ENCODE peak calls at places on chromosomes 6 and 20, in six cellular contexts. One of them, this sample, is unnamed.
A peak's percentile ranks its signal among the peaks of the same experiment; 100 is the strongest.

GRCh38 chr20:51738877-51739447 is 29.2 kb downstream of the ATP9A start:
- DNase-seq in sigmoid colon: no peak
- DNase-seq in HCT116: peak; percentile 80
- DNase-seq in vagina: no peak
- DNase-seq in spleen: no peak
- DNase-seq in endothelial cell of umbilical vein: no peak
- DNase-seq in this sample: no peak

GRCh38 chr6:63476302-63476701 is 96.0 kb upstream of the LOC128125822 start:
- DNase-seq in spleen: no peak
- DNase-seq in endothelial cell of umbilical vein: no peak
- DNase-seq in HCT116: no peak
- DNase-seq in vagina: no peak
- DNase-seq in sigmoid colon: no peak
- DNase-seq in this sample: no peak

GRCh38 chr6:81340946-81341345 is 411.5 kb downstream of the TENT5A start:
- DNase-seq in endothelial cell of umbilical vein: no peak
- DNase-seq in sigmoid colon: no peak
- DNase-seq in spleen: no peak
- DNase-seq in vagina: no peak
- DNase-seq in HCT116: no peak
- DNase-seq in this sample: no peak

GRCh38 chr20:47559141-47559540 is 57.5 kb downstream of the NCOA3 start:
- DNase-seq in endothelial cell of umbilical vein: no peak
- DNase-seq in sigmoid colon: no peak
- DNase-seq in HCT116: no peak
- DNase-seq in spleen: no peak
- DNase-seq in vagina: no peak
- DNase-seq in this sample: no peak

GRCh38 chr6:149046822-149047246 is 270.7 kb upstream of the TAB2 start:
- DNase-seq in vagina: no peak
- DNase-seq in spleen: no peak
- DNase-seq in sigmoid colon: no peak
- DNase-seq in endothelial cell of umbilical vein: no peak
- DNase-seq in HCT116: no peak
- DNase-seq in this sample: no peak

GRCh38 chr6:123007885-123008284 is 11.8 kb downstream of the CLVS2 start:
- DNase-seq in spleen: no peak
- DNase-seq in HCT116: no peak
- DNase-seq in endothelial cell of umbilical vein: no peak
- DNase-seq in sigmoid colon: no peak
- DNase-seq in vagina: no peak
- DNase-seq in this sample: no peak

GRCh38 chr6:137495652-137496391 is 1.6 kb upstream of the OLIG3 start:
- DNase-seq in endothelial cell of umbilical vein: no peak
- DNase-seq in vagina: no peak
- DNase-seq in HCT116: no peak
- DNase-seq in sigmoid colon: no peak
- DNase-seq in spleen: no peak
- DNase-seq in this sample: no peak

GRCh38 chr6:76852776-76853175 is 610.5 kb downstream of the HTR1B start:
- DNase-seq in HCT116: no peak
- DNase-seq in spleen: no peak
- DNase-seq in sigmoid colon: no peak
- DNase-seq in vagina: no peak
- DNase-seq in endothelial cell of umbilical vein: peak; percentile 35
- DNase-seq in this sample: no peak

GRCh38 chr20:34334654-34335407 is 28.2 kb upstream of the ITCH start:
- DNase-seq in sigmoid colon: peak; percentile 75
- DNase-seq in HCT116: no peak
- DNase-seq in endothelial cell of umbilical vein: peak; percentile 52
- DNase-seq in vagina: no peak
- DNase-seq in spleen: no peak
- DNase-seq in this sample: no peak

GRCh38 chr6:13355043-13355945 is 27.0 kb upstream of the TBC1D7 start:
- DNase-seq in endothelial cell of umbilical vein: peak; percentile 69
- DNase-seq in HCT116: peak; percentile 35
- DNase-seq in sigmoid colon: no peak
- DNase-seq in spleen: no peak
- DNase-seq in vagina: no peak
- DNase-seq in this sample: no peak

GRCh38 chr6:55528624-55529023 is 50.4 kb downstream of the HMGCLL1 start:
- DNase-seq in sigmoid colon: no peak
- DNase-seq in endothelial cell of umbilical vein: peak; percentile 80
- DNase-seq in spleen: no peak
- DNase-seq in HCT116: peak; percentile 51
- DNase-seq in vagina: no peak
- DNase-seq in this sample: no peak

GRCh38 chr6:132087391-132087790 is 136.2 kb upstream of the CCN2 start:
- DNase-seq in spleen: no peak
- DNase-seq in vagina: no peak
- DNase-seq in HCT116: no peak
- DNase-seq in endothelial cell of umbilical vein: peak; percentile 92
- DNase-seq in sigmoid colon: no peak
- DNase-seq in this sample: no peak

GRCh38 chr6:8658391-8658790 is 223.0 kb upstream of the SLC35B3 start:
- DNase-seq in spleen: no peak
- DNase-seq in vagina: no peak
- DNase-seq in HCT116: no peak
- DNase-seq in endothelial cell of umbilical vein: no peak
- DNase-seq in sigmoid colon: no peak
- DNase-seq in this sample: no peak

GRCh38 chr6:17389274-17389847 is 4.0 kb upstream of the CAP2 start:
- DNase-seq in spleen: no peak
- DNase-seq in HCT116: no peak
- DNase-seq in sigmoid colon: no peak
- DNase-seq in vagina: no peak
- DNase-seq in endothelial cell of umbilical vein: no peak
- DNase-seq in this sample: no peak

DNA sequence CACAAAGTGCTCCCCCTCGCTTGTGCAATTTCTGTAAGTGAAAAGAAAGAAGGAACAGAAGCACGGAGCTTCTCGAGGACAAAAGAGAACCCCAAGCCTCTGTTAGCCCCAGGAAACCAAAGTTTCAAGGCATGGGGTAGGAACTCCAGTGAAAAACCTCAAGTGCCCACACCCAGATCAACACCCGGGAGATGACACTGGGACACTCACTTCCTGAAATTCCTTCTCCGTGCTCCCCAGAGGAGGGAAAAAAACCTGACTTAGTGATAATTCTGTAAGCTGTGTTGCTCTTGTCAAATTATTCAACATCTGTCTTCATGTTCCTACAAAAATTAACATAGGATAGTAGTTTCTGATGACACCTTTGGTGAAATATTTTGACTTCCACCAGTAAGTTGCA is 4.6 kb downstream of the MDGA1 start:
- DNase-seq in HCT116: no peak
- DNase-seq in sigmoid colon: no peak
- DNase-seq in spleen: no peak
- DNase-seq in vagina: no peak
- DNase-seq in endothelial cell of umbilical vein: no peak
- DNase-seq in this sample: no peak
- TF ChIP-seq POLR2A in HCT116: no peak
- TF ChIP-seq POLR2A in sigmoid colon: no peak
- TF ChIP-seq POLR2A in spleen: no peak
- TF ChIP-seq POLR2A in vagina: no peak
- TF ChIP-seq POLR2A in endothelial cell of umbilical vein: no peak
- TF ChIP-seq POLR2A in this sample: no peak

GRCh38 chr20:10909803-10910202 is 236.0 kb upstream of the JAG1 start:
- DNase-seq in vagina: no peak
- DNase-seq in endothelial cell of umbilical vein: peak; percentile 21
- DNase-seq in sigmoid colon: no peak
- DNase-seq in spleen: no peak
- DNase-seq in HCT116: no peak
- DNase-seq in this sample: no peak
- TF ChIP-seq POLR2AphosphoS5 in vagina: no peak
- TF ChIP-seq POLR2AphosphoS5 in endothelial cell of umbilical vein: no peak
- TF ChIP-seq POLR2AphosphoS5 in sigmoid colon: no peak
- TF ChIP-seq POLR2AphosphoS5 in spleen: no peak
- TF ChIP-seq POLR2AphosphoS5 in HCT116: no peak
- TF ChIP-seq POLR2AphosphoS5 in this sample: no peak

GRCh38 chr6:158672726-158673125 is 22.9 kb downstream of the SYTL3 start:
- DNase-seq in HCT116: no peak
- DNase-seq in sigmoid colon: no peak
- DNase-seq in endothelial cell of umbilical vein: no peak
- DNase-seq in spleen: no peak
- DNase-seq in vagina: no peak
- DNase-seq in this sample: no peak
- TF ChIP-seq POLR2A in HCT116: no peak
- TF ChIP-seq POLR2A in sigmoid colon: no peak
- TF ChIP-seq POLR2A in endothelial cell of umbilical vein: no peak
- TF ChIP-seq POLR2A in spleen: no peak
- TF ChIP-seq POLR2A in vagina: no peak
- TF ChIP-seq POLR2A in this sample: no peak

GRCh38 chr6:5270093-5270680 is 8.9 kb downstream of the FARS2 start:
- DNase-seq in sigmoid colon: no peak
- DNase-seq in spleen: no peak
- DNase-seq in vagina: no peak
- DNase-seq in endothelial cell of umbilical vein: peak; percentile 62
- DNase-seq in HCT116: no peak
- DNase-seq in this sample: no peak
- TF ChIP-seq POLR2AphosphoS5 in sigmoid colon: no peak
- TF ChIP-seq POLR2AphosphoS5 in spleen: no peak
- TF ChIP-seq POLR2AphosphoS5 in vagina: no peak
- TF ChIP-seq POLR2AphosphoS5 in endothelial cell of umbilical vein: no peak
- TF ChIP-seq POLR2AphosphoS5 in HCT116: no peak
- TF ChIP-seq POLR2AphosphoS5 in this sample: no peak

GRCh38 chr20:45343867-45344721 is 4.1 kb downstream of the SDC4 start:
- DNase-seq in endothelial cell of umbilical vein: peak; percentile 86
- DNase-seq in HCT116: peak; percentile 72
- DNase-seq in spleen: no peak
- DNase-seq in vagina: no peak
- DNase-seq in sigmoid colon: peak; percentile 88
- DNase-seq in this sample: no peak
- TF ChIP-seq POLR2A in endothelial cell of umbilical vein: no peak
- TF ChIP-seq POLR2A in HCT116: no peak
- TF ChIP-seq POLR2A in spleen: no peak
- TF ChIP-seq POLR2A in vagina: no peak
- TF ChIP-seq POLR2A in sigmoid colon: no peak
- TF ChIP-seq POLR2A in this sample: peak; percentile 27

GRCh38 chr6:101110814-101111213 is 229.7 kb upstream of the ASCC3 start:
- DNase-seq in sigmoid colon: no peak
- DNase-seq in endothelial cell of umbilical vein: no peak
- DNase-seq in spleen: no peak
- DNase-seq in HCT116: no peak
- DNase-seq in vagina: no peak
- DNase-seq in this sample: no peak

GRCh38 chr6:101113468-101114260 is 232.5 kb upstream of the ASCC3 start:
- DNase-seq in vagina: no peak
- DNase-seq in sigmoid colon: no peak
- DNase-seq in spleen: no peak
- DNase-seq in endothelial cell of umbilical vein: no peak
- DNase-seq in HCT116: no peak
- DNase-seq in this sample: no peak

GRCh38 chr6:101117397-101118185 is 236.5 kb upstream of the ASCC3 start:
- DNase-seq in sigmoid colon: no peak
- DNase-seq in HCT116: no peak
- DNase-seq in endothelial cell of umbilical vein: no peak
- DNase-seq in vagina: no peak
- DNase-seq in spleen: no peak
- DNase-seq in this sample: peak; percentile 62

GRCh38 chr6:101116337-101116736 is 235.2 kb upstream of the ASCC3 start:
- DNase-seq in vagina: no peak
- DNase-seq in sigmoid colon: no peak
- DNase-seq in spleen: no peak
- DNase-seq in endothelial cell of umbilical vein: no peak
- DNase-seq in HCT116: no peak
- DNase-seq in this sample: no peak

DNA sequence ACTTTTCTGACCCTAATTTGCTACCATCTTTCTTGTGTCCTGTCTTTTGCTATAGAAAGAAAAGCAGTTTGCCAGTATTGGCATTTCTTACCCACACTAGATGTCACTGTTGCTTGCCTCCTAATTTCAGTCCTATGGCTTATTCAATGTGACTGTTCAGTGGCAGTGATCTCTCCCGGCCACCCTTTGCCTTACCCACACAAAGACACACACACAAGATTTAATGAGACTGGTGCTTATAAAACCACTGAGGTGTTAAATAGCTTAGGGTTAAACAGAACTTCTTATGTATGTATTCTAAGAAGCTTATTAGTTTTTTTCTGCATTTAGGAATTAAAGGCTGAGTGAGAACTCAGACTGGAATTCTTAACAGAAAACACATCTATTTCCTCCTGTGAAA is 233.6 kb upstream of the ASCC3 start:
- DNase-seq in sigmoid colon: no peak
- DNase-seq in spleen: no peak
- DNase-seq in endothelial cell of umbilical vein: no peak
- DNase-seq in vagina: no peak
- DNase-seq in HCT116: peak; percentile 18
- DNase-seq in this sample: no peak
- TF ChIP-seq POLR2AphosphoS5 in sigmoid colon: no peak
- TF ChIP-seq POLR2AphosphoS5 in spleen: no peak
- TF ChIP-seq POLR2AphosphoS5 in endothelial cell of umbilical vein: no peak
- TF ChIP-seq POLR2AphosphoS5 in vagina: no peak
- TF ChIP-seq POLR2AphosphoS5 in HCT116: no peak
- TF ChIP-seq POLR2AphosphoS5 in this sample: no peak